ENCODE peak calls at places on chromosomes 1 and 21, in eight cellular contexts. U is mesothelial cell of epicardium; C is tibial nerve; X is RWPE1; Z is left ventricle myocardium inferior; O is upper lobe of right lung; S is cardiac muscle cell; J is CD4-positive, alpha-beta T cell. I is an unnamed sample.

GRCh38 chr1:55418625-55419024 is 203.5 kb upstream of the USP24 start:
- DNase-seq in U (no peak), S (no peak), X (no peak), C (no peak), O (no peak), Z (no peak), J (no peak), I (no peak)

GRCh38 chr1:186620951-186621350 is 59.3 kb downstream of the PTGS2 start:
- DNase-seq in J (no peak), C (no peak), S (peak; percentile 94), X (no peak), O (no peak), Z (no peak), U (no peak), I (peak; percentile 55)

GRCh38 chr1:209414803-209415329 is 168.6 kb upstream of the CAMK1G start:
- DNase-seq in Z (no peak), X (no peak), J (no peak), U (no peak), C (no peak), O (no peak), S (no peak), I (no peak)

GRCh38 chr1:230778916-230779590 is 31.9 kb downstream of the CAPN9 start:
- DNase-seq in O (no peak), C (no peak), S (peak; percentile 50), X (no peak), J (no peak), U (no peak), Z (no peak), I (no peak)

GRCh38 chr1:173669491-173669941 is at the start of gene ANKRD45:
- DNase-seq in S (peak; percentile 76), X (peak; percentile 25), O (peak; percentile 73), J (no peak), C (peak; percentile 6), Z (peak; percentile 22), U (no peak), I (no peak)

GRCh38 chr1:245396615-245397014 is 241.8 kb downstream of the KIF26B start:
- DNase-seq in C (no peak), X (peak; percentile 26), Z (no peak), O (no peak), U (no peak), S (peak; percentile 30), J (no peak), I (no peak)

GRCh38 chr1:185768371-185768770 is 34.2 kb downstream of the HMCN1 start:
- DNase-seq in J (no peak), X (no peak), O (no peak), C (no peak), S (no peak), Z (no peak), U (no peak), I (no peak)

GRCh38 chr1:63868220-63868897 is 94.5 kb downstream of the ROR1 start:
- DNase-seq in O (no peak), J (no peak), Z (no peak), U (no peak), C (no peak), X (peak; percentile 70), S (no peak), I (no peak)

GRCh38 chr21:31366825-31367224 is 22.8 kb upstream of the TIAM1 start:
- DNase-seq in O (no peak), S (peak; percentile 94), J (no peak), X (peak; percentile 83), Z (no peak), C (no peak), U (no peak), I (no peak)

GRCh38 chr1:55916480-55916879 is 662.9 kb downstream of the PLPP3 start:
- DNase-seq in X (peak; percentile 3), Z (no peak), C (no peak), O (no peak), U (no peak), S (peak; percentile 68), J (no peak), I (no peak)

GRCh38 chr21:45306832-45307571 is 19.3 kb upstream of the POFUT2 start:
- DNase-seq in C (peak; percentile 61), Z (peak; percentile 86), S (peak; percentile 97), X (no peak), O (peak; percentile 87), J (no peak), U (no peak), I (no peak)

GRCh38 chr1:24294757-24295371 is 24.3 kb upstream of the GRHL3 start:
- DNase-seq in S (peak; percentile 89), U (no peak), X (peak; percentile 90), Z (no peak), C (peak; percentile 68), J (no peak), O (peak; percentile 15), I (no peak)

GRCh38 chr1:46466477-46467182 is 23.0 kb upstream of the DMBX1 start:
- DNase-seq in S (no peak), U (no peak), O (peak; percentile 74), X (no peak), C (no peak), J (no peak), Z (peak; percentile 40), I (no peak)

GRCh38 chr1:109307363-109308021 is 681 bp upstream of the MYBPHL start:
- DNase-seq in S (no peak), C (no peak), U (no peak), Z (peak; percentile 60), J (no peak), O (peak; percentile 76), X (no peak), I (no peak)

GRCh38 chr1:17867470-17867869 is 112.3 kb downstream of the ACTL8 start:
- DNase-seq in Z (no peak), X (no peak), J (no peak), C (no peak), O (no peak), U (no peak), S (no peak), I (no peak)

GRCh38 chr1:244214009-244214967 is 163.2 kb downstream of the ZBTB18 start:
- DNase-seq in S (peak; percentile 96), O (no peak), Z (peak; percentile 20), U (no peak), C (no peak), J (no peak), X (peak; percentile 88), I (peak; percentile 76)

GRCh38 chr21:45079351-45079750 is 5.0 kb downstream of the ADARB1 start:
- DNase-seq in Z (no peak), C (no peak), U (no peak), J (no peak), X (no peak), S (peak; percentile 47), O (no peak), I (no peak)

GRCh38 chr21:19781881-19782652 is 1216.1 kb upstream of the NCAM2 start:
- DNase-seq in C (no peak), J (no peak), X (no peak), U (no peak), Z (no peak), S (no peak), O (no peak), I (no peak)

GRCh38 chr1:116211294-116211693 is 100.1 kb downstream of the MAB21L3 start:
- DNase-seq in X (no peak), Z (no peak), S (no peak), C (no peak), O (no peak), J (no peak), U (no peak), I (no peak)

GRCh38 chr1:162724583-162725120 is 65.8 kb upstream of the HSD17B7 start:
- DNase-seq in O (no peak), S (no peak), Z (no peak), U (no peak), J (no peak), X (no peak), C (no peak), I (no peak)

GRCh38 chr1:27418326-27418761 is 25.9 kb downstream of the GPR3 start:
- DNase-seq in X (peak; percentile 70), J (no peak), O (no peak), S (peak; percentile 96), Z (peak; percentile 66), U (no peak), C (peak; percentile 61), I (no peak)

DNA sequence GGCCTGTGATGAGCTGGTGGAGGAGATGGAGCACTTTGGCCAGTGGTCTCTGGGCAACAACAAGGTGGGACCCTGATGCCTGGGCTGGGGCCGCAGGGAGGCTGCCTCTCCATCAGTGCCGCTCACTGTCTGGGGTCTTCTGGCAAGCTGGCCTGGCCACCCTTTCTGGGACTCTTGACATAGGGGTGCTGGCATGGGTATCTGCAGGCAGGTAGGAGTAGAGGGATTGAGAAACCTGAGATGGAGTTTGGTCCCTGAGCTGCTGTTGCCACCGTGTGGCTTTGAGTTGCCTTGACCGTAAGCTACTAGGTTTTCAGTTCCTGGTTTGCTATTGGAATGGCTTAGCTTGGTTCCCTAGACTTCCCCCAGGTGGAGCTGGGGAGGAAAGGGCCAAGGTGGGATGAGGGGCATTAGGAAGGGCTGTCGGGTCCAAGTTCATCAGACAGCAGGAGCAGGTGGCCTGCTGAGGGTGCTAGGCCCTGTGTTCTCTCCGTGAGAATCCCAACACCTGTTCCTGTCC is 13.2 kb upstream of the MFN2 start:
- DNase-seq in O (no peak), J (no peak), U (no peak), C (no peak), Z (no peak), S (peak; percentile 58), X (peak; percentile 77), I (no peak)
- TF ChIP-seq CTCF in O (peak; percentile 29), J (no peak), U (no peak), C (no peak), Z (peak; percentile 56), S (peak; percentile 54), X (peak; percentile 48), I (peak; percentile 25)

GRCh38 chr1:86082183-86082582 is 74.4 kb downstream of the COL24A1 start:
- DNase-seq in O (no peak), X (peak; percentile 12), J (no peak), C (no peak), U (no peak), S (no peak), Z (no peak), I (no peak)
- TF ChIP-seq CTCF in O (no peak), X (no peak), J (no peak), C (no peak), U (peak; percentile 27), S (peak; percentile 7), Z (no peak), I (no peak)

GRCh38 chr1:99348375-99349132 is 84.3 kb downstream of the PLPPR4 start:
- DNase-seq in X (no peak), C (no peak), J (no peak), U (no peak), S (peak; percentile 0), O (no peak), Z (no peak), I (no peak)

GRCh38 chr1:99347041-99347684 is 82.9 kb downstream of the PLPPR4 start:
- DNase-seq in C (no peak), Z (no peak), S (no peak), J (no peak), O (no peak), X (no peak), U (no peak), I (no peak)
- TF ChIP-seq CTCF in C (no peak), Z (no peak), S (no peak), J (no peak), O (no peak), X (no peak), U (peak; percentile 20), I (no peak)

DNA sequence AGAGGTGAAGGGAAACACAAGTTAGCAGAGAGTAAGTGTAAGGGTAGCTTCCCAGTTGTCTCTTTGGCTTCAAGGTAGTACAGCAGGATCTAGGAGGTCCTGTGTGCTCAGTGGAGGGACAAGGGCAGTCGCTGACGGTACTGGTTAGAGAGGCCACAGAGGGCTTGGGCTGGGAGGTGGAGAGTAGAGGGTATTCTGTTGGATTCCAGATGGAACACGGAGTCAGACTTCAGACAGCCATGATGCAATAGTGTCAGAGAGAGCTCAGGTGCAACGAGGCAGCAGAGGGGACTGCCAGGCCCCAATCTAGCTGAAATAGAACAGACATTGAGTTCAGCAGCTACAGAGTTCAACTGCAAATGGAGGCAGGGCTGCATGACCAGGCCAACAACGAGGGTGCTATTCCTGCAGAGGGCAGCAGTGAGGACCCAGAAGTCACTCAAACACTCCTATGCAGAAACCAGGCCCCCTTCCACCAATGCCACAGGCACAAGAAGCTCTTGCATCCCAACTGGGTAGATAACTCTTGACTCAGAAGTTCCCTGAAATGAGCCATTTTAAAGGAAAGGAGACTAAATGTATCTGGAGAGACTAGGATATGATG is 325.0 kb upstream of the ESRRG start:
- DNase-seq in X (no peak), S (peak; percentile 21), Z (no peak), C (no peak), O (no peak), U (no peak), J (no peak), I (no peak)
- TF ChIP-seq CTCF in X (no peak), S (peak; percentile 26), Z (peak; percentile 9), C (no peak), O (no peak), U (no peak), J (no peak), I (no peak)